ENCODE peak calls at places on chromosomes 16 and 17, in eight cellular contexts. C, T, D, M, K, J, S and F are unnamed samples.
A peak's percentile ranks its signal among the peaks of the same experiment; 100 is the strongest.

GRCh38 chr16:1825864-1826690 is 548 bp downstream of the HAGH start:
- DNase-seq in J (peak; percentile 71), M (peak; percentile 86), T (no peak), C (no peak), D (peak; percentile 11), K (peak; percentile 65), S (no peak), F (no peak)

GRCh38 chr17:14594690-14595089 is 293.8 kb downstream of the HS3ST3B1 start:
- DNase-seq in M (no peak), J (peak; percentile 8), S (no peak), C (no peak), T (no peak), D (no peak), K (no peak), F (no peak)

GRCh38 chr17:51527230-51527982 is 267.1 kb downstream of the UTP18 start:
- DNase-seq in S (no peak), D (no peak), J (no peak), K (no peak), T (no peak), C (no peak), M (no peak), F (no peak)

GRCh38 chr17:77914440-77915254 is 43.9 kb upstream of the TNRC6C start:
- DNase-seq in D (peak; percentile 74), J (no peak), K (no peak), T (no peak), M (peak; percentile 37), S (no peak), C (peak; percentile 24), F (no peak)

GRCh38 chr16:27787661-27788060 is 237.7 kb downstream of the KATNIP start:
- DNase-seq in J (no peak), C (no peak), T (no peak), K (no peak), D (no peak), S (no peak), M (no peak), F (no peak)

GRCh38 chr16:1579214-1579613 is 32.7 kb downstream of the IFT140 start:
- DNase-seq in J (no peak), D (no peak), S (peak; percentile 10), T (no peak), K (peak; percentile 21), M (no peak), C (no peak), F (no peak)

GRCh38 chr17:42548070-42548837 is 4.5 kb upstream of the HSD17B1 start:
- DNase-seq in D (peak; percentile 60), T (no peak), S (peak; percentile 90), J (peak; percentile 94), C (peak; percentile 83), K (peak; percentile 77), M (peak; percentile 93), F (peak; percentile 75)

GRCh38 chr16:85192233-85192632 is 80.0 kb upstream of the CIBAR2 start:
- DNase-seq in T (no peak), S (no peak), D (no peak), J (no peak), M (no peak), K (peak; percentile 46), C (no peak), F (no peak)

GRCh38 chr17:40026816-40027613 is 11.8 kb downstream of the CSF3 start:
- DNase-seq in J (peak; percentile 88), T (peak; percentile 34), S (peak; percentile 83), C (peak; percentile 88), D (peak; percentile 86), K (peak; percentile 90), M (peak; percentile 83), F (peak; percentile 74)

GRCh38 chr16:23148166-23148512 is 1.1 kb downstream of the USP31 start:
- DNase-seq in C (no peak), K (no peak), S (peak; percentile 35), T (no peak), J (no peak), M (no peak), D (no peak), F (no peak)

GRCh38 chr16:23148513-23149266 is 562 bp downstream of the USP31 start:
- DNase-seq in M (peak; percentile 89), S (peak; percentile 59), D (peak; percentile 62), C (peak; percentile 84), K (peak; percentile 93), T (no peak), J (no peak), F (peak; percentile 41)

GRCh38 chr16:23146877-23147601 is 2.2 kb downstream of the USP31 start:
- DNase-seq in M (no peak), K (no peak), D (no peak), T (no peak), J (peak; percentile 64), S (no peak), C (no peak), F (no peak)

GRCh38 chr16:23149267-23149992 is at the start of gene USP31:
- DNase-seq in D (peak; percentile 98), S (peak; percentile 97), M (peak; percentile 96), K (peak; percentile 98), T (peak; percentile 72), C (peak; percentile 96), J (peak; percentile 97), F (peak; percentile 85)

DNA sequence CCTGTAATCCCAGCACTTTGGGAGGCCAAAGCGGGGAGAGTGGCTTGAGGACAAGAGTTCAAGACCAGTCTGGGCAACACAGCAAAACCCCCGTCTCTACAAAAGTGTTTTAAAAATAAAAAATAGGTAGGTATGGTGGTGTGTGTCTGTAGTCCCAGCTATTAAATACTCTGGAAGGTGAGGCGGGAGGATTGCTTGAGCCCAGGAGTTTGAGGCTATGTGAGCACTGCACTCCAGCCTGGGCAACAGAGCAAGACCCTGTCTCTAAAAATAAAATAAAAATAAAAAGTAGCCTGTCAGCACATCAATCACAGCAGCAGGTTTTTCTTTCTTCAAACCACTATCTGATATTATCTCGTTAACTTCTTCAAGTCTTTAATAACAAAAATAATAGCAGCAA is 1.6 kb downstream of the USP31 start:
- DNase-seq in C (no peak), J (no peak), M (no peak), T (no peak), D (no peak), K (no peak), S (no peak), F (no peak)
- H3K4me3 ChIP-seq in C (peak overlapping the region; percentile 44), J (no peak overlapping the region), M (no peak overlapping the region), T (no peak overlapping the region), D (peak overlapping the region; percentile 58), K (no peak overlapping the region), S (peak overlapping the region; percentile 64), F (no peak overlapping the region)

DNA sequence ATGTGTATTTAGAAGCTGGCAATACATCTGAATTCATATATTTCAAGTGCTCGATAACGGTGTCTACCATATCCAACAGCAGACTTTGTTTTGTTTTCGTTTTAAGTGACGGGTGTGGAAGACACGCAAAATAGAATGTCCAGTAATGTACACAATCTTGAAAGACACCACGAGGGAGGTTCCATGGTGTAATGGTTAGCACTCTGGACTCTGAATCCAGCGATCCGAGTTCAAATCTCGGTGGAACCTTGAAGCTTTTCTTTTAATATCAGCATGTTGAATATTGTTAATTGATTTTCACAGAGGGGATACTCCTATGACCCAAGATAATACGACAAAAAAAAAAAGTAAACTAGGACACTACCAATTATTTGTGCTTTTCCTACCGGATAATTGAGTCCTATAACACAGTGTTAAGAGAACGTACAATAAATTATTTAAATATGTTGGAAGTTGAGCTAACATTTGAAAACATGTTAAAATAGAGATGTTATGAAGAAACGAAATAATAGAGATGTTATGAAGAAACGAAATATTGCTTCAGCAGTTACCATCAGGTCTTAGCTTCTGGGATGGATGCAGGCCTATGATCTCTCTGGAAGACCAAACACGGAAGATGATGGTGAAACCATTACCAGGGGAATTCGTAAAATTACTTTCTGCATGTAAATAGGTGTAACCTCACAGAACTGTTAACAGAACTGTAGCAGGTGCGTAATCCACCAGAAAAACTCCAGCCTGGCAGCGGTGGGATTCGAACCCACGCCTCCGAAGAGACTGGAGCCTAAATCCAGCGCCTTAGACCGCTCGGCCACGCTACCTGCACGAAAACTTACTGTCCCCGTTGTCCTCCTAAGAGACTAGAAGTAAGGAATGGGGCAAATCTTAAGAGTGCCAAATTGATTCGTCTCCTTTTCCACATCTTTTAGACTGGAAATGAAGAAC is 1.5 kb upstream of the ALOXE3 start:
- DNase-seq in D (peak; percentile 94), M (peak; percentile 72), J (peak; percentile 96), S (peak; percentile 98), K (peak; percentile 88), C (peak; percentile 88), T (peak; percentile 76), F (peak; percentile 93)
- H3K4me3 ChIP-seq in D (peak overlapping the region; percentile 64), M (peak overlapping the region; percentile 53), J (peak overlapping the region; percentile 22), S (peak overlapping the region; percentile 56), K (peak overlapping the region; percentile 57), C (peak overlapping the region; percentile 58), T (peak overlapping the region; percentile 65), F (peak overlapping the region; percentile 95)

GRCh38 chr17:41498276-41498675 is 7.1 kb downstream of the KRT13 start:
- DNase-seq in T (no peak), S (no peak), M (no peak), K (no peak), D (no peak), C (no peak), J (no peak), F (no peak)
- H3K4me3 ChIP-seq in T (no peak overlapping the region), S (no peak overlapping the region), M (no peak overlapping the region), K (no peak overlapping the region), D (no peak overlapping the region), C (no peak overlapping the region), J (no peak overlapping the region), F (no peak overlapping the region)

DNA sequence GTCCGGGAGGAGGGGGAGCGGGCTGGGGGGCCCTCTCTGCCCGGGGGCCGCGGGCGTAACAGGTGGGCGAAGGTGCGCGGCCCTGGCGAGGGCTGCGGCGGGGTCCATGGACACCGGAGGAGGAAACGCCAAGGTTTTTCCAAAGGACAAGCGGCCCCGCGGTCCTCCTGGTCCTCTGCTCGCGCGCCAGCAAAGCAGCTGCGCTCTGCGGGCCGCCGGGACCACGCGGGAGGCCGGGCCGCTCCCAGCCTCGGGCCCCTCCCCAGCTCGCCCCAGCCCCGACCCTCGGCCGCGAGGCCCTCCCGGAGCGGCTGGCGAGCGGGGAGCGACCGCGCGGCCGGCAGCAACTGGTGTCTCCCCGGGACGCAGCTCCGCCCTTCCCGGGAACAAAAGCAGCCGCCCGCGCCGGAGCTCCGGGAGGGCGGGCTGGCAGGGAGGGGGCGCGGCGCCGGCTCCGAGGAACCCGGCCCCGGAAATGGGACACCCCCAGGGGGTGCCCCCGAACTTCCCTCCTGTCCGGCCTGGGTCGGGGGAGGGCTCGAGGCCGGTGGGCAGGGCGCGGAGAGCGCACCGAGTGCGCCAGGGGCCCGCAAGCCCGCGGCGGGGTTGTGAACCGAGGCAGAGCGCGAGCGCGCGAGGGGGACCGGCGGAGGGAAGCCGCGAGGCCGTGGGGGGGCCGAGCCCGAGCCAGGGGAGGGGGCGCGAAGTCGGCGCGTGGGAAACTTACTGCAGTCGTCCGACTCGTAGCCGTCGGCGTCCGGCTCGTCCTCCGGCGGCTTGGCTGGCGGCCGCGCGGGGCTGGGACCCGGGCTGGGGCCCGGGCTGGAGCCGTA is 854 bp downstream of the DOC2B start:
- DNase-seq in T (no peak), K (peak; percentile 77), C (no peak), M (no peak), J (peak; percentile 12), S (no peak), D (no peak), F (peak; percentile 5)
- H3K4me3 ChIP-seq in T (no peak overlapping the region), K (peak overlapping the region; percentile 61), C (peak overlapping the region; percentile 17), M (peak overlapping the region; percentile 50), J (no peak overlapping the region), S (peak overlapping the region; percentile 58), D (peak overlapping the region; percentile 38), F (no peak overlapping the region)